ENCODE peak calls at places on chromosomes 2 and 18, in five cellular contexts. One of them, this sample, is unnamed.

GRCh38 chr2:17479875-17480274 is 38.4 kb downstream of the RAD51AP2 start:
- DNase-seq in T-cell: no peak
- DNase-seq in T-helper 9 cell: no peak
- DNase-seq in ACHN: no peak
- DNase-seq in choroid plexus epithelial cell: peak
- DNase-seq in this sample: peak

GRCh38 chr2:236705295-236706114 is 135.9 kb downstream of the ACKR3 start:
- DNase-seq in T-cell: no peak
- DNase-seq in T-helper 9 cell: no peak
- DNase-seq in ACHN: no peak
- DNase-seq in choroid plexus epithelial cell: no peak
- DNase-seq in this sample: no peak

GRCh38 chr18:26435415-26436095 is 112.8 kb downstream of the KCTD1 start:
- DNase-seq in T-cell: no peak
- DNase-seq in T-helper 9 cell: no peak
- DNase-seq in ACHN: no peak
- DNase-seq in choroid plexus epithelial cell: no peak
- DNase-seq in this sample: no peak

GRCh38 chr18:12597775-12598174 is 60.1 kb downstream of the SPIRE1 start:
- DNase-seq in T-cell: no peak
- DNase-seq in T-helper 9 cell: no peak
- DNase-seq in ACHN: peak
- DNase-seq in choroid plexus epithelial cell: peak
- DNase-seq in this sample: peak

GRCh38 chr2:68710336-68710735 is 24.3 kb upstream of the ARHGAP25 start:
- DNase-seq in T-cell: no peak
- DNase-seq in T-helper 9 cell: no peak
- DNase-seq in ACHN: no peak
- DNase-seq in choroid plexus epithelial cell: no peak
- DNase-seq in this sample: no peak

GRCh38 chr2:234979204-234980167 is 27.7 kb downstream of the SH3BP4 start:
- DNase-seq in T-cell: no peak
- DNase-seq in T-helper 9 cell: no peak
- DNase-seq in ACHN: no peak
- DNase-seq in choroid plexus epithelial cell: peak
- DNase-seq in this sample: peak

GRCh38 chr2:74856599-74856998 is 22.7 kb downstream of the HK2 start:
- DNase-seq in T-cell: no peak
- DNase-seq in T-helper 9 cell: no peak
- DNase-seq in ACHN: no peak
- DNase-seq in choroid plexus epithelial cell: no peak
- DNase-seq in this sample: no peak

GRCh38 chr2:101173707-101174295 is 22.6 kb upstream of the TBC1D8 start:
- DNase-seq in T-cell: no peak
- DNase-seq in T-helper 9 cell: no peak
- DNase-seq in ACHN: no peak
- DNase-seq in choroid plexus epithelial cell: no peak
- DNase-seq in this sample: peak

GRCh38 chr2:8328189-8328588 is 353.7 kb upstream of the ID2 start:
- DNase-seq in T-cell: no peak
- DNase-seq in T-helper 9 cell: no peak
- DNase-seq in ACHN: no peak
- DNase-seq in choroid plexus epithelial cell: no peak
- DNase-seq in this sample: no peak

GRCh38 chr2:196544906-196545433 is 94.5 kb upstream of the CCDC150 start:
- DNase-seq in T-cell: no peak
- DNase-seq in T-helper 9 cell: no peak
- DNase-seq in ACHN: no peak
- DNase-seq in choroid plexus epithelial cell: no peak
- DNase-seq in this sample: no peak

GRCh38 chr2:109703076-109703475 is 88.9 kb downstream of the SOWAHC start:
- DNase-seq in T-cell: no peak
- DNase-seq in T-helper 9 cell: no peak
- DNase-seq in ACHN: no peak
- DNase-seq in choroid plexus epithelial cell: peak
- DNase-seq in this sample: peak

GRCh38 chr2:197614532-197614931 is 60.9 kb downstream of the RFTN2 start:
- DNase-seq in T-cell: no peak
- DNase-seq in T-helper 9 cell: no peak
- DNase-seq in ACHN: no peak
- DNase-seq in choroid plexus epithelial cell: no peak
- DNase-seq in this sample: no peak